ENCODE peak calls at places on chromosomes 11 and 22, in four cellular contexts. F is activated CD4-positive, alpha-beta T cell treated with anti-CD3 and anti-CD28 coated beads for 24 hours; T is GM10248; I is EL. S is an unnamed sample.

GRCh38 chr11:106466441-106467190 is 389.2 kb downstream of the AASDHPPT start:
- DNase-seq in I (peak; percentile 73), T (no peak), F (no peak), S (peak; percentile 89)

GRCh38 chr22:24420072-24420976 is 7.1 kb upstream of the ADORA2A start:
- DNase-seq in T (no peak), I (no peak), F (no peak), S (no peak)

GRCh38 chr11:25535462-25535861 is 796.5 kb upstream of the ANO3 start:
- DNase-seq in T (no peak), I (no peak), F (no peak), S (peak; percentile 11)

GRCh38 chr22:25497269-25497668 is 67.2 kb upstream of the GRK3 start:
- DNase-seq in T (no peak), I (peak; percentile 8), F (no peak), S (peak; percentile 26)

GRCh38 chr11:1150095-1150494 is 7.7 kb upstream of the MUC5AC start:
- DNase-seq in F (no peak), T (no peak), I (no peak), S (no peak)

GRCh38 chr22:45918455-45919370 is 58.2 kb downstream of the WNT7B start:
- DNase-seq in T (no peak), F (no peak), I (no peak), S (no peak)

GRCh38 chr11:76149713-76150112 is 56.6 kb downstream of the WNT11 start:
- DNase-seq in I (no peak), T (no peak), F (no peak), S (no peak)

GRCh38 chr22:16601437-16602223 is 9.0 kb upstream of the CCT8L2 start:
- DNase-seq in I (no peak), T (no peak), F (no peak), S (no peak)

GRCh38 chr11:1336836-1337646 is 27.6 kb upstream of the TOLLIP start:
- DNase-seq in I (peak; percentile 10), T (no peak), F (peak; percentile 10), S (no peak)

GRCh38 chr11:75334976-75335375 is 16.5 kb downstream of the ARRB1 start:
- DNase-seq in I (no peak), F (no peak), T (no peak), S (no peak)

GRCh38 chr22:30825711-30826505 is 131.2 kb downstream of the OSBP2 start:
- DNase-seq in I (no peak), F (no peak), T (no peak), S (no peak)

S was measured in fibroblast of mammary gland.